ENCODE peak calls at places on chromosomes 11 and 22, in four cellular contexts. One of them, this sample, is unnamed.

GRCh38 chr22:49918911-49919881 is 762 bp downstream of the CRELD2 start:
- DNase-seq in ovary: peak; percentile 68
- DNase-seq in upper lobe of right lung: no peak
- DNase-seq in coronary artery: no peak
- DNase-seq in this sample: no peak

GRCh38 chr22:21819183-21819770 is 48.2 kb downstream of the MAPK1 start:
- DNase-seq in upper lobe of right lung: no peak
- DNase-seq in ovary: no peak
- DNase-seq in coronary artery: no peak
- DNase-seq in this sample: no peak

GRCh38 chr11:86951706-86952105 is 3.5 kb downstream of the FZD4 start:
- DNase-seq in upper lobe of right lung: no peak
- DNase-seq in coronary artery: no peak
- DNase-seq in ovary: no peak
- DNase-seq in this sample: no peak

GRCh38 chr11:59179121-59179520 is 7.2 kb downstream of the DTX4 start:
- DNase-seq in ovary: no peak
- DNase-seq in upper lobe of right lung: no peak
- DNase-seq in coronary artery: no peak
- DNase-seq in this sample: no peak

GRCh38 chr11:64534950-64535349 is 56.1 kb upstream of the SLC22A12 start:
- DNase-seq in upper lobe of right lung: no peak
- DNase-seq in ovary: no peak
- DNase-seq in coronary artery: no peak
- DNase-seq in this sample: no peak

GRCh38 chr11:77084581-77085191 is 17.9 kb downstream of the CAPN5 start:
- DNase-seq in ovary: peak; percentile 22
- DNase-seq in coronary artery: no peak
- DNase-seq in upper lobe of right lung: peak; percentile 40
- DNase-seq in this sample: no peak

GRCh38 chr11:134792677-134793076 is 380.6 kb upstream of the B3GAT1 start:
- DNase-seq in coronary artery: no peak
- DNase-seq in upper lobe of right lung: no peak
- DNase-seq in ovary: no peak
- DNase-seq in this sample: no peak

GRCh38 chr22:20449819-20450550 is 12.4 kb upstream of the SCARF2 start:
- DNase-seq in ovary: no peak
- DNase-seq in upper lobe of right lung: no peak
- DNase-seq in coronary artery: no peak
- DNase-seq in this sample: no peak

GRCh38 chr22:44274918-44275665 is 37.7 kb downstream of the SHISAL1 start:
- DNase-seq in coronary artery: no peak
- DNase-seq in ovary: no peak
- DNase-seq in upper lobe of right lung: peak; percentile 56
- DNase-seq in this sample: no peak

GRCh38 chr11:7341551-7341950 is 89.8 kb downstream of the SYT9 start:
- DNase-seq in coronary artery: no peak
- DNase-seq in upper lobe of right lung: no peak
- DNase-seq in ovary: no peak
- DNase-seq in this sample: no peak

GRCh38 chr22:31800065-31800464 is 46.2 kb downstream of the DEPDC5 start:
- DNase-seq in ovary: no peak
- DNase-seq in upper lobe of right lung: no peak
- DNase-seq in coronary artery: no peak
- DNase-seq in this sample: no peak

GRCh38 chr11:125569913-125570621 is 790 bp downstream of the EI24 start:
- DNase-seq in coronary artery: no peak
- DNase-seq in upper lobe of right lung: no peak
- DNase-seq in ovary: no peak
- DNase-seq in this sample: no peak

DNA sequence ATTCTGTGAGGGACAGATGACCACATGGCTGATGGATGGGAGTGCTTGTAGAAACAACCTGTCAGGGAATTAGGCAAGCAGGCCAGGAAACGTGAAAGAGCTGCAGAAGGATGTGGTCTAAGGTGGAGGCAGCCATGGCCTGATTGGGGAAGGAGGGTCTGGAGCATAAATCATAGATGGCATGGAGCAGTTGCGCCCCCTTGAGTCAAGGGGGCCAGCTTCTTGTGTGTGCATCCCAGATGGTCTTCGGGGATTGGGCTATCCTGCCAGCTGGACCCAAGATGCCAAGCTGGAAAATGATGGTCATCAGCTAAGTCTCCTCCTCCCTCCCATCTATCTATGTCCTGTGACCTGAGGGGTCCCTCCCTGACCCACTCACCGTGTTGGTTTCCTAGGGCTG is 119.4 kb upstream of the CLPB start:
- DNase-seq in upper lobe of right lung: peak; percentile 56
- DNase-seq in coronary artery: no peak
- DNase-seq in ovary: no peak
- DNase-seq in this sample: no peak
- TF ChIP-seq CTCF in upper lobe of right lung: peak; percentile 34
- TF ChIP-seq CTCF in coronary artery: no peak
- TF ChIP-seq CTCF in ovary: no peak
- TF ChIP-seq CTCF in this sample: no peak

DNA sequence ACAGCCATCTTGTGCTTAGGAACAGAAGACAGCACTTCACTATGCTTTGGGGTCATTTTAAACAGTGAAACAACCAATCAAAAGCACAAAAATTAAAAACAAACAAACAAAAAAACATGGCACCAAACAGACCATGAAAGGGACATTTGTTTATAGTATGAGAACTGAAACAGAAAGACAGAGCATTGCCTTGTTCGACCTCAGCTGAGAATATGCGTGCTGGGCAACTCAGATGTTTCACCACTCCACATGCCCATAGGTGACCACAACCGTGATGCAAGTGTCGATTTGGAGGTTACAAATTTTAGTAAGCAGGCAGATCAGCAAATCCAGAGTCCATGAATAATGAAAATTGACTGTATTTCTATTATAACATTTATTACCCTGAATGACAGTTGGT is 30.0 kb downstream of the NNMT start:
- DNase-seq in coronary artery: no peak
- DNase-seq in ovary: no peak
- DNase-seq in upper lobe of right lung: no peak
- DNase-seq in this sample: no peak
- H3K27ac ChIP-seq in coronary artery: no peak overlapping the region
- H3K27ac ChIP-seq in ovary: no peak overlapping the region
- H3K27ac ChIP-seq in upper lobe of right lung: no peak overlapping the region
- H3K27ac ChIP-seq in this sample: no peak overlapping the region

DNA sequence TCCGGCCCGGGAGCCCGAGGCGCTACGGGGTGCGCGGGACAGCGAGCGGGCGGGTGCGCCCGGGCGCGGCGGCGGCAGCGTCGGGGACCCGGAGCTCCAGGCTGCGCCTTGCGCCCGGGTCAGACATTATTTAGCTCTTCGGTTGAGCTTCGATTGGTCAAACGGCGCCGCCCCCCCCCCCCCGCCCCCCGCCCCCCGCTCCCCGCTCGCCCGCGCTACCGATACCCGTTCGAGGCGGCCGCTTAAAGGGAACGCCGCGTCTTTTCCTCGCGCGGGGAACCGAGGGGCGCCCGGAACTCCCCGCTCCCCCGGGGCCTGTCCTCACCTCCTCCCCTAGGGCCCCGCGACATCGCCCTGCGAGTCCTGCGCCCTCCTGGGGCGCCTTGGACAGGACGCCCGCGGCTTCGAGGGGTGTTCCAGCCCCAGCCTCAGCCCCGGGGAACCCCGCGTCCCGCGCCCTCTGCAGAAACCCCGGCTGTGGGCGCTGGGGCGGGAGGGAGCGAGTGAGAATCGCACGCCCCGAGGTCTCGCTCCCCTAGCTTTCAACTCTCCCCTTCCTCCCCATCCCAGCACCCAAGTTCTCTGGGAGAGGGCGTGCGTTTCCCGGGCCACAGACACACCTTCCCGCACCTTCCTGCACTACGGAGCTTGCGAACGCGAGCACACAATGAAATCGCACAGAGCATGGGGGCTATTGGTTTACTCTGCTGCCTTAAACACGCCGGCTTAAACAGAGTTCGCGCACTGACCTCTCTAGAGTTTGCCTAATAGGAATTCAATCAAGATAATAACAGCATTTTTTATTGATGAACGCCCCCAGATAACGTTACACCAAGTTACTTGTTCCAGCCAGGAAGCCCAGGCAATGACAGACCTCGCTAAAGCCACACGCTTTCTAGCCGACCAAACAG is at the start of gene BDNF:
- DNase-seq in coronary artery: no peak
- DNase-seq in upper lobe of right lung: peak; percentile 65
- DNase-seq in ovary: no peak
- DNase-seq in this sample: no peak
- TF ChIP-seq CTCF in coronary artery: no peak
- TF ChIP-seq CTCF in upper lobe of right lung: no peak
- TF ChIP-seq CTCF in ovary: no peak
- TF ChIP-seq CTCF in this sample: no peak

GRCh38 chr11:78313181-78313788 is 104.3 kb downstream of the GAB2 start:
- DNase-seq in upper lobe of right lung: no peak
- DNase-seq in ovary: no peak
- DNase-seq in coronary artery: no peak
- DNase-seq in this sample: no peak
- H3K27ac ChIP-seq in upper lobe of right lung: no peak overlapping the region
- H3K27ac ChIP-seq in ovary: no peak overlapping the region
- H3K27ac ChIP-seq in coronary artery: no peak overlapping the region
- H3K27ac ChIP-seq in this sample: peak overlapping the region; percentile 39